ENCODE peak calls at places on chromosomes 11 and 22, in eight cellular contexts. One of them, this sample, is unnamed.

GRCh38 chr11:120244476-120244875 is 4.5 kb downstream of the POU2F3 start:
- DNase-seq in adrenal gland: no peak
- DNase-seq in endothelial cell of umbilical vein: no peak
- DNase-seq in A549: no peak
- DNase-seq in uterus: no peak
- DNase-seq in heart left ventricle: no peak
- DNase-seq in stomach: no peak
- DNase-seq in IMR-90: peak
- DNase-seq in this sample: no peak

GRCh38 chr11:8318536-8318935 is 54.9 kb upstream of the LMO1 start:
- DNase-seq in adrenal gland: no peak
- DNase-seq in endothelial cell of umbilical vein: no peak
- DNase-seq in A549: no peak
- DNase-seq in uterus: no peak
- DNase-seq in heart left ventricle: no peak
- DNase-seq in stomach: no peak
- DNase-seq in IMR-90: no peak
- DNase-seq in this sample: no peak

GRCh38 chr11:114168086-114168448 is 108.6 kb downstream of the ZBTB16 start:
- DNase-seq in adrenal gland: no peak
- DNase-seq in endothelial cell of umbilical vein: no peak
- DNase-seq in A549: no peak
- DNase-seq in uterus: no peak
- DNase-seq in heart left ventricle: no peak
- DNase-seq in stomach: no peak
- DNase-seq in IMR-90: no peak
- DNase-seq in this sample: no peak

GRCh38 chr11:69385466-69385820 is 91.5 kb downstream of the MYEOV start:
- DNase-seq in adrenal gland: peak
- DNase-seq in endothelial cell of umbilical vein: no peak
- DNase-seq in A549: no peak
- DNase-seq in uterus: no peak
- DNase-seq in heart left ventricle: no peak
- DNase-seq in stomach: peak
- DNase-seq in IMR-90: no peak
- DNase-seq in this sample: no peak

GRCh38 chr22:23109441-23109978 is 32.3 kb downstream of the RSPH14 start:
- DNase-seq in adrenal gland: no peak
- DNase-seq in endothelial cell of umbilical vein: no peak
- DNase-seq in A549: no peak
- DNase-seq in uterus: no peak
- DNase-seq in heart left ventricle: no peak
- DNase-seq in stomach: no peak
- DNase-seq in IMR-90: no peak
- DNase-seq in this sample: no peak

GRCh38 chr22:40919446-40919845 is 31.7 kb upstream of the RBX1 start:
- DNase-seq in adrenal gland: no peak
- DNase-seq in endothelial cell of umbilical vein: no peak
- DNase-seq in A549: no peak
- DNase-seq in uterus: no peak
- DNase-seq in heart left ventricle: no peak
- DNase-seq in stomach: no peak
- DNase-seq in IMR-90: no peak
- DNase-seq in this sample: no peak

GRCh38 chr22:23380911-23381310 is 199.2 kb downstream of the IGLL1 start:
- DNase-seq in adrenal gland: no peak
- DNase-seq in endothelial cell of umbilical vein: no peak
- DNase-seq in A549: no peak
- DNase-seq in uterus: no peak
- DNase-seq in heart left ventricle: no peak
- DNase-seq in stomach: no peak
- DNase-seq in IMR-90: no peak
- DNase-seq in this sample: no peak

GRCh38 chr22:31350410-31350863 is 4.3 kb upstream of the PATZ1 start:
- DNase-seq in adrenal gland: no peak
- DNase-seq in endothelial cell of umbilical vein: no peak
- DNase-seq in A549: peak
- DNase-seq in uterus: no peak
- DNase-seq in heart left ventricle: no peak
- DNase-seq in stomach: peak
- DNase-seq in IMR-90: no peak
- DNase-seq in this sample: no peak

GRCh38 chr11:47948137-47948536 is 32.2 kb upstream of the PTPRJ start:
- DNase-seq in adrenal gland: no peak
- DNase-seq in endothelial cell of umbilical vein: no peak
- DNase-seq in A549: no peak
- DNase-seq in uterus: no peak
- DNase-seq in heart left ventricle: no peak
- DNase-seq in stomach: no peak
- DNase-seq in IMR-90: no peak
- DNase-seq in this sample: no peak

GRCh38 chr11:47941907-47942558 is 38.3 kb upstream of the PTPRJ start:
- DNase-seq in adrenal gland: no peak
- DNase-seq in endothelial cell of umbilical vein: no peak
- DNase-seq in A549: no peak
- DNase-seq in uterus: no peak
- DNase-seq in heart left ventricle: no peak
- DNase-seq in stomach: no peak
- DNase-seq in IMR-90: no peak
- DNase-seq in this sample: no peak

GRCh38 chr11:47946682-47947575 is 33.4 kb upstream of the PTPRJ start:
- DNase-seq in adrenal gland: peak
- DNase-seq in endothelial cell of umbilical vein: peak
- DNase-seq in A549: peak
- DNase-seq in uterus: peak
- DNase-seq in heart left ventricle: peak
- DNase-seq in stomach: peak
- DNase-seq in IMR-90: peak
- DNase-seq in this sample: peak

GRCh38 chr11:47944555-47945128 is 35.7 kb upstream of the PTPRJ start:
- DNase-seq in adrenal gland: no peak
- DNase-seq in endothelial cell of umbilical vein: no peak
- DNase-seq in A549: no peak
- DNase-seq in uterus: no peak
- DNase-seq in heart left ventricle: no peak
- DNase-seq in stomach: no peak
- DNase-seq in IMR-90: no peak
- DNase-seq in this sample: no peak

DNA sequence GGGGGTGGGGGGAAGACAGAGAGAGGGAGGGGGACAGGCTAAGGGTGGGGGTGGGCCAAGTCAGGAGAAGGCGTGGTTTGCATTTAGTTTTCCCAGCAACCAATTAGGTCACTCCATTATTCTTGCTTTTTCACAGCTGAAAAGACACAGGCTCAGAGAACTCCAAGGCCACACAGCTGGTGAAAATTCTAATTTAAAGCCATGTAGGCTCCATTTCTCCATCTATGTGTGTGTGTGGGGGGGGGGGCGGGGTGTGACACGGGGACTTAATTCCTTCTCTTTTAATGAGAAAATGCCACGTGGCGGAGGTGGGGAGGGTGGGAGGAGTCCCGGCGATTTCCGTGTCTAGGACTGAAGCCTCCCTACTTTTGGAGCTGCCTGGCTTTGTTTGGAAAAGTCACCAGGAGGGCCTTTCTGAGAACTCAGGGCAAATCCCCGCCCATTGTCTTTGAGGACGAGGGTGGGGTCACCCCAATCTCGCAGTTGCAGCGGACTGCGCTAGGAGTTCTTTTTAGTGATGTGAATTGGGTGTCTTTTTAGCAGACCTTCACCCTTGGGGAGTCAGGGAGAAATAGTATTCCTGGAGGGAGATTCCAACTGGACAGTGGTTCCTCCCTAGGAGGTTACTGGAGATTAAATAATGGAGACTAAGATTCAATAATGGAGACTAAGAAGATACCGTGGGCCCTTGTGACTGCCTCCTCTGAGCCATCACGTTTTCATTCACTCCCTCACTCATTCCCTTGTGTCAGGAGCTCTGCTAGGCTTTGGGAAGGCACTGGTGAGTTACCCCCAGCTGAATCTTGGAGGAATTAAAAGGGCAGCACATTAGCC is 36.4 kb upstream of the PTPRJ start:
- DNase-seq in adrenal gland: no peak
- DNase-seq in endothelial cell of umbilical vein: no peak
- DNase-seq in A549: peak
- DNase-seq in uterus: no peak
- DNase-seq in heart left ventricle: no peak
- DNase-seq in stomach: no peak
- DNase-seq in IMR-90: no peak
- DNase-seq in this sample: no peak
- TF ChIP-seq POLR2A in adrenal gland: no peak
- TF ChIP-seq POLR2A in endothelial cell of umbilical vein: no peak
- TF ChIP-seq POLR2A in A549: no peak
- TF ChIP-seq POLR2A in uterus: no peak
- TF ChIP-seq POLR2A in heart left ventricle: no peak
- TF ChIP-seq POLR2A in stomach: no peak
- TF ChIP-seq POLR2A in IMR-90: no peak
- TF ChIP-seq POLR2A in this sample: no peak

GRCh38 chr22:37907036-37907954 is 1.2 kb downstream of the MICALL1 start:
- DNase-seq in adrenal gland: no peak
- DNase-seq in endothelial cell of umbilical vein: peak
- DNase-seq in A549: no peak
- DNase-seq in uterus: no peak
- DNase-seq in heart left ventricle: no peak
- DNase-seq in stomach: no peak
- DNase-seq in IMR-90: peak
- DNase-seq in this sample: no peak

GRCh38 chr22:37909756-37910155 is 3.7 kb downstream of the MICALL1 start:
- DNase-seq in adrenal gland: no peak
- DNase-seq in endothelial cell of umbilical vein: no peak
- DNase-seq in A549: no peak
- DNase-seq in uterus: no peak
- DNase-seq in heart left ventricle: no peak
- DNase-seq in stomach: no peak
- DNase-seq in IMR-90: no peak
- DNase-seq in this sample: no peak

GRCh38 chr22:37904572-37905533 is 1.2 kb upstream of the MICALL1 start:
- DNase-seq in adrenal gland: peak
- DNase-seq in endothelial cell of umbilical vein: peak
- DNase-seq in A549: peak
- DNase-seq in uterus: peak
- DNase-seq in heart left ventricle: no peak
- DNase-seq in stomach: peak
- DNase-seq in IMR-90: peak
- DNase-seq in this sample: peak

GRCh38 chr22:37906364-37907008 is 389 bp downstream of the MICALL1 start:
- DNase-seq in adrenal gland: peak
- DNase-seq in endothelial cell of umbilical vein: no peak
- DNase-seq in A549: no peak
- DNase-seq in uterus: peak
- DNase-seq in heart left ventricle: peak
- DNase-seq in stomach: no peak
- DNase-seq in IMR-90: no peak
- DNase-seq in this sample: no peak

GRCh38 chr22:37905534-37906363 is at the start of gene MICALL1:
- DNase-seq in adrenal gland: peak
- DNase-seq in endothelial cell of umbilical vein: peak
- DNase-seq in A549: peak
- DNase-seq in uterus: peak
- DNase-seq in heart left ventricle: peak
- DNase-seq in stomach: peak
- DNase-seq in IMR-90: peak
- DNase-seq in this sample: peak
- TF ChIP-seq POLR2A in adrenal gland: no peak
- TF ChIP-seq POLR2A in endothelial cell of umbilical vein: peak
- TF ChIP-seq POLR2A in A549: peak
- TF ChIP-seq POLR2A in uterus: peak
- TF ChIP-seq POLR2A in heart left ventricle: no peak
- TF ChIP-seq POLR2A in stomach: no peak
- TF ChIP-seq POLR2A in IMR-90: peak
- TF ChIP-seq POLR2A in this sample: no peak

DNA sequence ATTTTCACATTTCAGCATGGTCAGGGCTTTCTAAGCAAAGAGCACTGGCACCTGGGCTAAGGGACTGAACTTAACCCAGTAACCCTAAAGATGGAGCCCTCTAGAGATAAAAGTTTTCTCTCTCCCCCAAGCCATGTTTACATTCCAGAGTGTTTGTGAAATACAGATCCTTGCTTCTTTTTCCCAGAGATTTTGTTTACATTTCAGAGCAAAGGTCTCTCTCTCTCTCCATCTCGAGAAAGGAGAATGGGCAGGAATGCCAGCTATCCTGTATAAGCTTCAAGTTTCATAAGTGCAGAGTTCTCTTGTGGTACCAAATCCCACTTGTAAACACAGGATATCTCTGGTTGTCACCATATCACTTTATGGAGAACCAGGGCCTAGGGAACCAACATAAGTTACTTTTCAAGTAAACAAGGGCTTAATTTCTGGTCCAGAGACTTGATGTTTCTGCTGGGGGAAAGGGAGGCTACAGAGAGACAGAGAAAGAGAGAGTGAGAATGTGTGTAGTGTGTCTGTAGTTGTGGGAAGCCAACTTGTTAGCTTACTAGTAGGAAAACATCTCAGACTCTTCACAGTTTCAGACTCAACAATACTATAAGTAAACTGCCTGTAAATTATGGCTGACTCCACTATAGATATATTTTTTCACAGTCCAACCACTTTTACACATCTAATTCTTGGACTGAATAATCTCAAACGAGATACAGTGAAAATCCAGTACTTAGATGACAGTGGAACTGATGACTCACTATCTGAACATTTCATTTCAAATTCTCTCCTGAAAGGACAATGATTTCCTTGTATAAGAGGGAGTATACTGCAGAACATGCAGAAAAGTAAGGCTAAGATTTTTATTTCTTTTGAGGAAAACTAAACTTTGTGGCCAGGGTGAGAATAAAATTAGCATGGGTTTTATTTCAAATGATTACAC is 76.2 kb downstream of the ARHGAP32 start:
- DNase-seq in adrenal gland: no peak
- DNase-seq in endothelial cell of umbilical vein: peak
- DNase-seq in A549: no peak
- DNase-seq in uterus: no peak
- DNase-seq in heart left ventricle: no peak
- DNase-seq in stomach: no peak
- DNase-seq in IMR-90: peak
- DNase-seq in this sample: no peak
- TF ChIP-seq POLR2A in adrenal gland: no peak
- TF ChIP-seq POLR2A in endothelial cell of umbilical vein: no peak
- TF ChIP-seq POLR2A in A549: no peak
- TF ChIP-seq POLR2A in uterus: no peak
- TF ChIP-seq POLR2A in heart left ventricle: no peak
- TF ChIP-seq POLR2A in stomach: no peak
- TF ChIP-seq POLR2A in IMR-90: no peak
- TF ChIP-seq POLR2A in this sample: no peak

GRCh38 chr11:65502852-65503603 is 4.2 kb downstream of the MALAT1 start:
- DNase-seq in adrenal gland: no peak
- DNase-seq in endothelial cell of umbilical vein: peak
- DNase-seq in A549: no peak
- DNase-seq in uterus: peak
- DNase-seq in heart left ventricle: no peak
- DNase-seq in stomach: no peak
- DNase-seq in IMR-90: peak
- DNase-seq in this sample: no peak

GRCh38 chr11:65500262-65501004 is 1.6 kb downstream of the MALAT1 start:
- DNase-seq in adrenal gland: no peak
- DNase-seq in endothelial cell of umbilical vein: peak
- DNase-seq in A549: no peak
- DNase-seq in uterus: peak
- DNase-seq in heart left ventricle: no peak
- DNase-seq in stomach: no peak
- DNase-seq in IMR-90: peak
- DNase-seq in this sample: no peak

GRCh38 chr11:65502274-65502851 is 3.5 kb downstream of the MALAT1 start:
- DNase-seq in adrenal gland: no peak
- DNase-seq in endothelial cell of umbilical vein: peak
- DNase-seq in A549: no peak
- DNase-seq in uterus: no peak
- DNase-seq in heart left ventricle: no peak
- DNase-seq in stomach: no peak
- DNase-seq in IMR-90: peak
- DNase-seq in this sample: no peak

GRCh38 chr11:65501005-65501529 is 2.2 kb downstream of the MALAT1 start:
- DNase-seq in adrenal gland: no peak
- DNase-seq in endothelial cell of umbilical vein: no peak
- DNase-seq in A549: no peak
- DNase-seq in uterus: no peak
- DNase-seq in heart left ventricle: no peak
- DNase-seq in stomach: no peak
- DNase-seq in IMR-90: peak
- DNase-seq in this sample: no peak

DNA sequence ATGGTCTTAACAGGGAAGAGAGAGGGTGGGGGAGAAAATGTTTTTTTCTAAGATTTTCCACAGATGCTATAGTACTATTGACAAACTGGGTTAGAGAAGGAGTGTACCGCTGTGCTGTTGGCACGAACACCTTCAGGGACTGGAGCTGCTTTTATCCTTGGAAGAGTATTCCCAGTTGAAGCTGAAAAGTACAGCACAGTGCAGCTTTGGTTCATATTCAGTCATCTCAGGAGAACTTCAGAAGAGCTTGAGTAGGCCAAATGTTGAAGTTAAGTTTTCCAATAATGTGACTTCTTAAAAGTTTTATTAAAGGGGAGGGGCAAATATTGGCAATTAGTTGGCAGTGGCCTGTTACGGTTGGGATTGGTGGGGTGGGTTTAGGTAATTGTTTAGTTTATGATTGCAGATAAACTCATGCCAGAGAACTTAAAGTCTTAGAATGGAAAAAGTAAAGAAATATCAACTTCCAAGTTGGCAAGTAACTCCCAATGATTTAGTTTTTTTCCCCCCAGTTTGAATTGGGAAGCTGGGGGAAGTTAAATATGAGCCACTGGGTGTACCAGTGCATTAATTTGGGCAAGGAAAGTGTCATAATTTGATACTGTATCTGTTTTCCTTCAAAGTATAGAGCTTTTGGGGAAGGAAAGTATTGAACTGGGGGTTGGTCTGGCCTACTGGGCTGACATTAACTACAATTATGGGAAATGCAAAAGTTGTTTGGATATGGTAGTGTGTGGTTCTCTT is 2.9 kb downstream of the MALAT1 start:
- DNase-seq in adrenal gland: no peak
- DNase-seq in endothelial cell of umbilical vein: peak
- DNase-seq in A549: no peak
- DNase-seq in uterus: no peak
- DNase-seq in heart left ventricle: no peak
- DNase-seq in stomach: no peak
- DNase-seq in IMR-90: peak
- DNase-seq in this sample: no peak
- TF ChIP-seq POLR2A in adrenal gland: peak
- TF ChIP-seq POLR2A in endothelial cell of umbilical vein: peak
- TF ChIP-seq POLR2A in A549: no peak
- TF ChIP-seq POLR2A in uterus: peak
- TF ChIP-seq POLR2A in heart left ventricle: peak
- TF ChIP-seq POLR2A in stomach: no peak
- TF ChIP-seq POLR2A in IMR-90: no peak
- TF ChIP-seq POLR2A in this sample: no peak